ENCODE peak calls at places on chromosomes 1 and 21, in six cellular contexts. U is IMR-90, C is A549, Q is MM.1S, A is fibroblast of lung, M is mesendoderm. I is an unnamed sample.

GRCh38 chr1:16986596-16987361 is 6.4 kb upstream of the MFAP2 start:
- DNase-seq in U (no peak), C (peak), Q (no peak), A (no peak), M (peak), I (no peak)

GRCh38 chr1:64969305-64970066 is 3.1 kb upstream of the JAK1 start:
- DNase-seq in U (peak), C (no peak), Q (no peak), A (peak), M (no peak), I (no peak)

GRCh38 chr21:33362044-33362555 is 37.3 kb downstream of the IFNAR1 start:
- DNase-seq in U (no peak), C (no peak), Q (peak), A (no peak), M (peak), I (no peak)

GRCh38 chr1:90710579-90711536 is 6.2 kb downstream of the BARHL2 start:
- DNase-seq in U (no peak), C (no peak), Q (no peak), A (no peak), M (peak), I (no peak)

GRCh38 chr1:229430761-229431269 is 3.1 kb downstream of the ACTA1 start:
- DNase-seq in U (peak), C (no peak), Q (no peak), A (peak), M (peak), I (no peak)

GRCh38 chr1:59766463-59766862 is 48.3 kb upstream of the HOOK1 start:
- DNase-seq in U (peak), C (no peak), Q (no peak), A (no peak), M (no peak), I (no peak)

GRCh38 chr21:46294647-46295176 is 8.6 kb downstream of the YBEY start:
- DNase-seq in U (peak), C (no peak), Q (no peak), A (peak), M (peak), I (no peak)

GRCh38 chr1:100627936-100628335 is 90.0 kb downstream of the GPR88 start:
- DNase-seq in U (peak), C (no peak), Q (no peak), A (no peak), M (no peak), I (no peak)

GRCh38 chr1:89363196-89363595 is 663 bp upstream of the GBP6 start:
- DNase-seq in U (peak), C (no peak), Q (peak), A (no peak), M (no peak), I (peak)

GRCh38 chr21:37357691-37358090 is 8.9 kb upstream of the DYRK1A start:
- DNase-seq in U (no peak), C (no peak), Q (no peak), A (no peak), M (no peak), I (peak)

GRCh38 chr21:40381111-40381510 is 465.8 kb downstream of the DSCAM start:
- DNase-seq in U (no peak), C (no peak), Q (no peak), A (no peak), M (no peak), I (no peak)

GRCh38 chr1:64900916-64901315 is 65.4 kb downstream of the JAK1 start:
- DNase-seq in U (no peak), C (no peak), Q (no peak), A (no peak), M (peak), I (no peak)

GRCh38 chr1:155966750-155967149 is 11.6 kb downstream of the ARHGEF2 start:
- DNase-seq in U (no peak), C (no peak), Q (no peak), A (no peak), M (no peak), I (no peak)

GRCh38 chr1:155968670-155969069 is 9.7 kb downstream of the ARHGEF2 start:
- DNase-seq in U (peak), C (no peak), Q (no peak), A (peak), M (no peak), I (no peak)

GRCh38 chr1:155966135-155966534 is 12.2 kb downstream of the ARHGEF2 start:
- DNase-seq in U (no peak), C (no peak), Q (no peak), A (no peak), M (no peak), I (no peak)

GRCh38 chr1:155969377-155969791 is 9.0 kb downstream of the ARHGEF2 start:
- DNase-seq in U (no peak), C (no peak), Q (no peak), A (no peak), M (no peak), I (no peak)

DNA sequence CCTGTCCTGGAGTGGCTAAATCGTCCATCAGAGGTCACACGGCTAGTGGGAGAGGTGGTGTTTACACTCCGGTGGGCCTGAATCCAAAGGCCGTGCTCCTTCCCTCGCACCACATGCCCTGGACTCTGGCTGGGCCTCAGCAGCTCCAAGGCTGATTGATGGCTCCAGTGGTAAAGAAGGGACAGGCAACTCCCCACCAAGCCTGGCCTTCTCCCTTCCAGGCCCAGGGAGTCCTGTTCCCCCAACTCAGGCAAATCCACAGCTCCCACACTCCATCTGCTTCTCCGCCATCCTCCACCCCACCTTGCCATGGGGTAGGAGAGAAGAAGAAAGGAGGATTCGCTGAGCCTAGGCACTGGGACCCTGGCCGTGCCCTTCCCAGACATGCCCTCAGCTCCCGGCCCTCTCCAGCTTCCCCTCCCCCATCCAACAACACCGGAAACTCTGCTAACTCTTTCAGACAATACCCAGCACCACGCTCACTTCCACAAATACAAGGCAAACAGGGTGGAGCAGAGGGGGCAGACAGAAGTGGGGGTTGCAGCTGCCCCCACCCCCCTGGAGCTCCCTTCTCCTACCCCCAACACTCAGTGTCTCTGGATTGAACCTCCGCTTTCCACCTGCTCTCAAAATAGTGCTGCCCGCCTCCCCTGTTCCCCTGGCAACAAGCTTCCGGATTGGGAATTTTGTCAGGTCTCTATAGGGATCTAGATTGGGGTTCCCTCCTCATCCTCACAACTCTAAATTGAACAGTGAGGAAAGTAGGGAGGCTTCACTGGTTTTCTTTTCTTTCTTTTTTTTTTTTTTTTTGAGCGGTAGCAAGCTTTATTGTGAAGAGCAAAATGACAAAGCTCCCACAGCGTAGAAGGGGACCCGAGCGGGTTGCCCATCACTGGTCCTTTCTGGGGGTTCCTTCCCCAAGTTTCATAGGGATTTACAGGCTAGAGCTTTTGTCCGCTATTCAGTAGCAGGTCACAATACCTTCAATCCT is 10.6 kb downstream of the ARHGEF2 start:
- DNase-seq in U (no peak), C (no peak), Q (no peak), A (peak), M (peak), I (no peak)
- H3K4me2 ChIP-seq in U (peak), C (no peak), Q (no peak), A (no peak), M (no peak), I (no peak)

GRCh38 chr1:26724938-26725337 is 29.1 kb downstream of the ARID1A start:
- DNase-seq in U (no peak), C (no peak), Q (no peak), A (no peak), M (peak), I (no peak)

GRCh38 chr1:26723013-26723991 is 27.5 kb downstream of the ARID1A start:
- DNase-seq in U (peak), C (no peak), Q (peak), A (peak), M (peak), I (peak)

GRCh38 chr1:26719205-26719604 is 23.4 kb downstream of the ARID1A start:
- DNase-seq in U (no peak), C (no peak), Q (no peak), A (no peak), M (no peak), I (no peak)

GRCh38 chr1:26724118-26724517 is 28.3 kb downstream of the ARID1A start:
- DNase-seq in U (no peak), C (no peak), Q (no peak), A (no peak), M (no peak), I (no peak)

GRCh38 chr1:26721669-26722355 is 26.0 kb downstream of the ARID1A start:
- DNase-seq in U (no peak), C (no peak), Q (peak), A (no peak), M (no peak), I (no peak)
- H3K4me2 ChIP-seq in U (no peak), C (no peak), Q (peak), A (no peak), M (no peak), I (no peak)

DNA sequence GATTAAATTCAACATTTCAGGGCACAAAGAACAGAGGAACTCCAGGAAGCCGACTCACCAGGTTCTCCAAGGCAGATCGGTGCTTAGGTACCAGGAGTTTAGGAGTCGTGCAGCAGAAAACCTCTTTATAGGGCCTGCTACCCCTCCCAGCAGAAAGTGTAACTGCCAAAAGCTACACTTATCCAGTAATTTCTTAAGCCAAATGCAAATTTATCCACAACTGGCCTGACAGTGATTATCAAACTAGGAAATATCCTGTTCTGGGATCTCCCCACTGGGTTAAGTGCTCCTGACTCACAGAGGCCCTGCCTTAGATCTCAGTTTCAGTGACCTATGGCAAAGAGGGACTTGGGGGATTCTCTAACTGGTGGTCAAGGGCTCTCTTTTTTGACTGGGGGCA is at the start of gene SPRR2F:
- DNase-seq in U (no peak), C (no peak), Q (no peak), A (no peak), M (no peak), I (no peak)
- H3K4me2 ChIP-seq in U (no peak), C (no peak), Q (no peak), A (no peak), M (no peak), I (no peak)

DNA sequence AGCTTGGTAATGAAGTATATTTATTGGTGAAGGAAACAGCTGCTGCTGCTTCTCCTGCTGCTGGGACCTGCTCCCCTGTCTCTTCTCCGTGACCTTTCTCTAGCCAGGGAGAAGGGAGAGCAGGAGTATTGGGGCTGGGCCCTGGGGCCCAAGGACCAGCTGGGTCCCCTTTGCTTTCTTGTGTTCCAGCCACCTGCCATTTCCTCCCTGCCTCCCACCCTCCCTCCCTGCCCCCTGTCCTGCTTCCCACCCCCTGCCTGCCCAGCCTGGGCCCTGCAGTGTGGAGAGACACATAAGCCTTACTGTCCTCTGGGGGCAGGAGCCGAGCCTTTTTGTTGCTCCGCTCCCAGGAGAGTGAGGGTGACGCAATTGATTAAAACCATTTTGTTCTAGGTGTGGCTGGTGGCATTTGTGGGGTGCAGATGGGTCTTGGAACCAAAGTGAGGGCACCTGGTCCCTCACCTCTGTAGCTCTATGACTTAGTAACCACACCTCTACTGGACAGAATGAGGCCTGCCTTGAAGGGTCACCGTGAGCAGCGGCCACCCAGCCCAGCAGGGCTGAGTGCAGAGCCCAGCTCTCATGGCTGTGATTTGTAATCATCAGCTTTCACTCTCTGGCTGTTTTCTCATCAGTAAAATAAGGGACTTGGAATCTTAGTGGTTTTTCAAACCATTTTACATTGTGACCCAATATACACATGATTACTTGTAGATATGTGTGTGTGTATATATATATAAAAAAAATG is 13.9 kb upstream of the TMEM222 start:
- DNase-seq in U (no peak), C (no peak), Q (no peak), A (no peak), M (peak), I (no peak)
- H3K4me2 ChIP-seq in U (no peak), C (no peak), Q (no peak), A (no peak), M (no peak), I (no peak)

GRCh38 chr1:33426906-33427305 is 4.0 kb downstream of the PHC2 start:
- DNase-seq in U (no peak), C (no peak), Q (no peak), A (no peak), M (no peak), I (no peak)

GRCh38 chr1:33429846-33430750 is 797 bp downstream of the PHC2 start:
- DNase-seq in U (no peak), C (peak), Q (peak), A (no peak), M (peak), I (peak)

GRCh38 chr1:33430751-33431593 is at the start of gene PHC2:
- DNase-seq in U (peak), C (peak), Q (peak), A (peak), M (peak), I (peak)

GRCh38 chr1:33429332-33429731 is 1.6 kb downstream of the PHC2 start:
- DNase-seq in U (no peak), C (no peak), Q (no peak), A (no peak), M (no peak), I (no peak)

DNA sequence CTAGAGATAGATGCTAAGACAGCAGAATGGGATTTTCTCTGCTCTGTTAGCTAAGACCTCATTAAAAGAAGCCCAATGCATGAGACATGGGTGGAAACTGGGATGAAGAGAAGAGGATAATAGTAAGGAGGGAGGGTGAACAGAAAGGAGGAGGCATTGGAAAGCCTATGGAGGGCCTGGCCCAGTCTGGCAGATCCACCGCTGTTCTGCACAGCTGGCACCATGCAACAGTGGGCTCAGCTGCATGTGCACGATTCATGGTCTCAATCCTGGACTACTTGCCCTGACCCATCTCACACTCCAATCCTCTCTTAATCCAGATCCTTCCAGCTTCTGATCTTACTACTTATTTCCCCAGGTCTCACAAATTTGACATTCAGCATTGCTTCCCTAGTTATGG is 2.2 kb downstream of the PHC2 start:
- DNase-seq in U (no peak), C (no peak), Q (no peak), A (no peak), M (no peak), I (no peak)
- H3K4me2 ChIP-seq in U (no peak), C (no peak), Q (no peak), A (peak), M (no peak), I (peak)

GRCh38 chr21:32248616-32249550 is 30.0 kb downstream of the MIS18A start:
- DNase-seq in U (peak), C (no peak), Q (no peak), A (no peak), M (no peak), I (no peak)
- H3K4me2 ChIP-seq in U (no peak), C (no peak), Q (no peak), A (no peak), M (no peak), I (no peak)